ENCODE peak calls at places on chromosome 3, in six cellular contexts. One of them, this sample, is unnamed.

GRCh38 chr3:56855856-56856538 is 54.2 kb upstream of the ARHGEF3 start:
- DNase-seq in neural progenitor cell: peak; percentile 78
- DNase-seq in GM20000: peak; percentile 27
- DNase-seq in HCT116: no peak
- DNase-seq in mesothelial cell of epicardium: no peak
- DNase-seq in lung: no peak
- DNase-seq in this sample: no peak

GRCh38 chr3:102132370-102132769 is 283.1 kb downstream of the NFKBIZ start:
- DNase-seq in neural progenitor cell: no peak
- DNase-seq in GM20000: no peak
- DNase-seq in lung: no peak
- DNase-seq in HCT116: no peak
- DNase-seq in mesothelial cell of epicardium: no peak
- DNase-seq in this sample: no peak

GRCh38 chr3:31255007-31255603 is 277.6 kb upstream of the STT3B start:
- DNase-seq in GM20000: no peak
- DNase-seq in HCT116: no peak
- DNase-seq in lung: no peak
- DNase-seq in mesothelial cell of epicardium: no peak
- DNase-seq in neural progenitor cell: no peak
- DNase-seq in this sample: no peak

GRCh38 chr3:194577985-194578905 is 55.0 kb downstream of the TMEM44 start:
- DNase-seq in HCT116: peak; percentile 82
- DNase-seq in GM20000: no peak
- DNase-seq in mesothelial cell of epicardium: no peak
- DNase-seq in lung: no peak
- DNase-seq in neural progenitor cell: no peak
- DNase-seq in this sample: peak; percentile 96

GRCh38 chr3:38528457-38528856 is 32.3 kb downstream of the EXOG start:
- DNase-seq in mesothelial cell of epicardium: no peak
- DNase-seq in neural progenitor cell: peak; percentile 70
- DNase-seq in lung: no peak
- DNase-seq in GM20000: no peak
- DNase-seq in HCT116: no peak
- DNase-seq in this sample: no peak

GRCh38 chr3:120357807-120358206 is 8.7 kb upstream of the LRRC58 start:
- DNase-seq in HCT116: no peak
- DNase-seq in lung: no peak
- DNase-seq in GM20000: no peak
- DNase-seq in mesothelial cell of epicardium: no peak
- DNase-seq in neural progenitor cell: no peak
- DNase-seq in this sample: no peak

GRCh38 chr3:41148446-41148845 is 50.9 kb upstream of the CTNNB1 start:
- DNase-seq in lung: no peak
- DNase-seq in HCT116: no peak
- DNase-seq in mesothelial cell of epicardium: no peak
- DNase-seq in neural progenitor cell: no peak
- DNase-seq in GM20000: no peak
- DNase-seq in this sample: no peak

GRCh38 chr3:78804251-78805037 is 963.4 kb downstream of the ROBO1 start:
- DNase-seq in lung: no peak
- DNase-seq in mesothelial cell of epicardium: no peak
- DNase-seq in GM20000: no peak
- DNase-seq in neural progenitor cell: no peak
- DNase-seq in HCT116: no peak
- DNase-seq in this sample: no peak

GRCh38 chr3:169477790-169478189 is 185.7 kb downstream of the MECOM start:
- DNase-seq in GM20000: no peak
- DNase-seq in neural progenitor cell: peak; percentile 31
- DNase-seq in mesothelial cell of epicardium: no peak
- DNase-seq in HCT116: no peak
- DNase-seq in lung: no peak
- DNase-seq in this sample: no peak

GRCh38 chr3:173711619-173712018 is 314.1 kb downstream of the NLGN1 start:
- DNase-seq in mesothelial cell of epicardium: no peak
- DNase-seq in neural progenitor cell: no peak
- DNase-seq in GM20000: no peak
- DNase-seq in HCT116: peak; percentile 18
- DNase-seq in lung: no peak
- DNase-seq in this sample: no peak

GRCh38 chr3:174002543-174002942 is 605.0 kb downstream of the NLGN1 start:
- DNase-seq in HCT116: no peak
- DNase-seq in mesothelial cell of epicardium: no peak
- DNase-seq in lung: no peak
- DNase-seq in neural progenitor cell: no peak
- DNase-seq in GM20000: no peak
- DNase-seq in this sample: no peak

GRCh38 chr3:8529197-8529637 is 27.6 kb downstream of the LMCD1 start:
- DNase-seq in GM20000: no peak
- DNase-seq in mesothelial cell of epicardium: no peak
- DNase-seq in neural progenitor cell: no peak
- DNase-seq in HCT116: no peak
- DNase-seq in lung: no peak
- DNase-seq in this sample: peak; percentile 40

GRCh38 chr3:112032377-112032776 is 2.2 kb upstream of the TMPRSS7 start:
- DNase-seq in GM20000: no peak
- DNase-seq in neural progenitor cell: no peak
- DNase-seq in HCT116: no peak
- DNase-seq in lung: no peak
- DNase-seq in mesothelial cell of epicardium: no peak
- DNase-seq in this sample: no peak
- TF ChIP-seq CTCF in GM20000: no peak
- TF ChIP-seq CTCF in neural progenitor cell: no peak
- TF ChIP-seq CTCF in HCT116: no peak
- TF ChIP-seq CTCF in lung: no peak
- TF ChIP-seq CTCF in mesothelial cell of epicardium: no peak
- TF ChIP-seq CTCF in this sample: no peak

DNA sequence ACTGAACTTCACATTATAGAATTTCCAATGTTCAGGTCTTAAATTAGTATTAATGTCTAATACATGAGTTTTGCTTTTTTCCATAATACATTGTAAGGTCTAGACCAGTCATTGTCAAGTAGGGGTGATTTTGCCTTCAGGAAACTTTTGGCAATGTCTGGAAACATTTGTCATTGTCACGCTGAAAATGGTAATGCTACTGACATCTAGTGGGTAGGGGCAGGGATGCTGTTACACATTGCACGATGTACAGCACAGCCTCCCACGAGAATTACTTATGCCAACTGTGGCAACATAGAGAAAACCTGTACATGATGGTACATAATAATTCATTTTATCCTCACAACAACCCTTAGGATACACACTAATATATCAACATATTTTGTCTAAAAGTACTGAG is 384.1 kb downstream of the CADM2 start:
- DNase-seq in mesothelial cell of epicardium: no peak
- DNase-seq in HCT116: no peak
- DNase-seq in GM20000: peak; percentile 3
- DNase-seq in neural progenitor cell: peak; percentile 56
- DNase-seq in lung: no peak
- DNase-seq in this sample: peak; percentile 15
- TF ChIP-seq CTCF in mesothelial cell of epicardium: no peak
- TF ChIP-seq CTCF in HCT116: no peak
- TF ChIP-seq CTCF in GM20000: peak; percentile 13
- TF ChIP-seq CTCF in neural progenitor cell: peak; percentile 59
- TF ChIP-seq CTCF in lung: no peak
- TF ChIP-seq CTCF in this sample: peak; percentile 65

GRCh38 chr3:62833538-62833937 is 41.7 kb downstream of the CADPS start:
- DNase-seq in lung: no peak
- DNase-seq in HCT116: no peak
- DNase-seq in neural progenitor cell: peak; percentile 44
- DNase-seq in GM20000: no peak
- DNase-seq in mesothelial cell of epicardium: no peak
- DNase-seq in this sample: no peak
- TF ChIP-seq CTCF in lung: no peak
- TF ChIP-seq CTCF in HCT116: peak; percentile 15
- TF ChIP-seq CTCF in neural progenitor cell: peak; percentile 55
- TF ChIP-seq CTCF in GM20000: no peak
- TF ChIP-seq CTCF in mesothelial cell of epicardium: no peak
- TF ChIP-seq CTCF in this sample: peak; percentile 46

DNA sequence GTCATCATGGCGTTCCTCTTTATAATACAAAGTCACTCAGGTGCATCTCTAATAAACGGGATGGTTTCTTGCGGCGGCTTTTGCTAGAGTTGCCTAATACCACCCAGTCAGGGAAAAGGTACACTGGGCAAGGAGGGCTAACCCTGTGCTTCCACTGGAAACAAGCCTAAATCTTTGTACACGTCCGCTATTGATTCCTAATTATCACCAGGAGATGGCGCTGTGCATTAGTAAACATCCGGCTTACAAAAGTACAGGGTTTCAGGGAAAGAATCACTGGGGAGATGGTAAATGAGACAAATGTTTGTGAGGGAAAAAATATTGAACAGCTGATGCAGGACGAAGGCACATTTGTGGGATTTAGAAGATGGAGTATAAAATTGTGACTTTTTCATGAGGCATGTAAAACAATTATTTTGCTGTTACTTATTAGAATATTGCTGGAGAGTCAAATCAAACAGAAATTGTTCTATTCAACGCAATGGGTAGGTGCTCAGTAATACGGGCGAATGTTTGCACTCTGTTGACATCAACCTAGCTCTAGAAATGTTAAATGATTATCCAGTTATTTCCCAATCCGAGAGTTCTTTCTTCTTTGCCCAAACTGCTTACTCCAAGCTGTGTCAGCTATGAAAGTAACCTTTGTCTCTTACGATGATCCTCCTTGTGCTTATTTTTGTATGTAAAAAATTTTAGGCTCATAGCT is 50.6 kb downstream of the GMNC start:
- DNase-seq in HCT116: peak; percentile 67
- DNase-seq in mesothelial cell of epicardium: no peak
- DNase-seq in lung: no peak
- DNase-seq in neural progenitor cell: peak; percentile 81
- DNase-seq in GM20000: peak; percentile 32
- DNase-seq in this sample: peak; percentile 65
- TF ChIP-seq CTCF in HCT116: peak; percentile 74
- TF ChIP-seq CTCF in mesothelial cell of epicardium: peak; percentile 62
- TF ChIP-seq CTCF in lung: no peak
- TF ChIP-seq CTCF in neural progenitor cell: peak; percentile 88
- TF ChIP-seq CTCF in GM20000: peak; percentile 45
- TF ChIP-seq CTCF in this sample: peak; percentile 73

DNA sequence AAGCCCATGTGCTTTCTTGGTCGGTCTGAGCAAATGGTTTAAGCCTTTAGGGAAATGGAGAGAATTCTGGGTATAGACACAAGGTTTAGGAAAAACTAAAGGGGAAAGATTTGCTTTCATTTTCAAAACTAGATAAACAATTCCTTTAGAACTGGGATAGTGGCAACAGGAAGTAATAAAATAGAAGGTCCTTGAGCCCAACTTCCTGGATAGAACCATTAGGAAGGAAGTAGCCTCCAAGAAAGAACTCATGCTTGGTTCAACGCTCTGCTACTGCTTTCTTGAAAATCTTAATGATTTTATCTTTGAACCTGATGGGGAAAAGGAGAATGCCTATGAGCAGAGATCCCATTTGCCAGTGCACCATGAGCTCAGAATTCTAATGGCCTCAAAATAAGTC is 147.0 kb upstream of the THRB start:
- DNase-seq in GM20000: no peak
- DNase-seq in mesothelial cell of epicardium: no peak
- DNase-seq in neural progenitor cell: no peak
- DNase-seq in lung: no peak
- DNase-seq in HCT116: no peak
- DNase-seq in this sample: no peak
- TF ChIP-seq CTCF in GM20000: no peak
- TF ChIP-seq CTCF in mesothelial cell of epicardium: no peak
- TF ChIP-seq CTCF in neural progenitor cell: no peak
- TF ChIP-seq CTCF in lung: no peak
- TF ChIP-seq CTCF in HCT116: no peak
- TF ChIP-seq CTCF in this sample: no peak

This sample was measured in brain microvascular endothelial cell.